ENCODE peak calls at places on chromosomes 12 and 14, in six cellular contexts. C is A549, F is GM12878, T is K562, A is HepG2, J is endothelial cell of umbilical vein. Z is an unnamed sample.

GRCh38 chr14:29802211-29802610 is 125.4 kb downstream of the PRKD1 start:
- DNase-seq in C (no peak), F (no peak), T (no peak), A (no peak), J (no peak), Z (no peak)

GRCh38 chr12:32080435-32080834 is 26.2 kb upstream of the BICD1 start:
- DNase-seq in C (no peak), F (no peak), T (no peak), A (no peak), J (no peak), Z (no peak)

GRCh38 chr14:102280376-102280962 is 24.5 kb downstream of the MOK start:
- DNase-seq in C (peak; percentile 77), F (no peak), T (no peak), A (no peak), J (no peak), Z (peak; percentile 80)

GRCh38 chr12:47912575-47912974 is 7.8 kb upstream of the VDR start:
- DNase-seq in C (no peak), F (no peak), T (no peak), A (no peak), J (no peak), Z (no peak)

GRCh38 chr14:88199882-88200281 is 123.2 kb downstream of the KCNK10 start:
- DNase-seq in C (no peak), F (no peak), T (no peak), A (no peak), J (no peak), Z (no peak)

GRCh38 chr12:99984271-99985128 is at the start of gene ANKS1B:
- DNase-seq in C (peak; percentile 70), F (no peak), T (peak; percentile 73), A (no peak), J (peak; percentile 19), Z (peak; percentile 66)

GRCh38 chr12:16949351-16949750 is 343.4 kb upstream of the LMO3 start:
- DNase-seq in C (no peak), F (no peak), T (no peak), A (no peak), J (no peak), Z (no peak)

GRCh38 chr12:91395628-91396027 is 213.0 kb upstream of the DCN start:
- DNase-seq in C (no peak), F (no peak), T (no peak), A (no peak), J (no peak), Z (no peak)

GRCh38 chr12:87216436-87216835 is 812.8 kb downstream of the C12orf50 start:
- DNase-seq in C (no peak), F (no peak), T (no peak), A (no peak), J (no peak), Z (no peak)

GRCh38 chr12:128077211-128077916 is 189.6 kb upstream of the TMEM132C start:
- DNase-seq in C (no peak), F (no peak), T (no peak), A (no peak), J (no peak), Z (no peak)

GRCh38 chr14:105475916-105476845 is 1.6 kb downstream of the CRIP2 start:
- DNase-seq in C (no peak), F (no peak), T (no peak), A (peak; percentile 57), J (peak; percentile 81), Z (no peak)

GRCh38 chr14:101687756-101688546 is 73.6 kb upstream of the PPP2R5C start:
- DNase-seq in C (no peak), F (no peak), T (no peak), A (no peak), J (no peak), Z (no peak)

GRCh38 chr12:54977155-54977554 is 7.4 kb downstream of the TESPA1 start:
- DNase-seq in C (no peak), F (no peak), T (no peak), A (no peak), J (no peak), Z (no peak)

GRCh38 chr14:94686511-94687160 is 74.4 kb downstream of the SERPINA3 start:
- DNase-seq in C (no peak), F (no peak), T (no peak), A (no peak), J (no peak), Z (no peak)

GRCh38 chr14:75562048-75562447 is 16.4 kb upstream of the FLVCR2 start:
- DNase-seq in C (no peak), F (no peak), T (no peak), A (no peak), J (no peak), Z (no peak)

GRCh38 chr12:42730286-42730685 is 140.7 kb upstream of the PRICKLE1 start:
- DNase-seq in C (no peak), F (no peak), T (no peak), A (no peak), J (no peak), Z (no peak)

GRCh38 chr14:99173086-99173485 is 98.9 kb downstream of the BCL11B start:
- DNase-seq in C (no peak), F (no peak), T (no peak), A (no peak), J (no peak), Z (no peak)

GRCh38 chr12:92363295-92364146 is 217.9 kb upstream of the BTG1 start:
- DNase-seq in C (no peak), F (peak; percentile 96), T (no peak), A (no peak), J (peak; percentile 31), Z (no peak)

DNA sequence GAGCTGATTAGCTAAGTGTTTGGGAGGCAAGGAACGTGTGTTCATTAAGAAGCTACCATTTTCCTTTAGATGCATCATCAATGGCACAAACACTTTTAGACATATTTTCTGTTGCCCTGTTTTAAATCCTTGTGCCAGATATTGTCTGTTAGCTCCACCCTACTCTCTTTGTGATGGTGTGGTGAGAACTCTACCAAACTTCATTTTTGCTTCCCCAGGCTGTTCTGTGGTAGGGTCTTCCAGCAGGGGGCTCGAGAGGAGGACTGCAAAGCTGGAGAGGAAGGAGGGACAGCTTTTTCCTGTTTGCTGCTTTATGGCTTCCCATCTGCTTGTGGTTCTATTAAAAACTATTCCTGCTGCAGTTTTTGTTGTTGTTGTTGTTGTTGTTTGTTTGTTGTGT is 23.8 kb upstream of the STRAP start:
- DNase-seq in C (no peak), F (no peak), T (no peak), A (no peak), J (no peak), Z (peak; percentile 19)
- TF ChIP-seq CTCF in C (peak; percentile 6), F (no peak), T (no peak), A (peak; percentile 51), J (no peak), Z (no peak)

GRCh38 chr12:44873898-44874297 is 2.2 kb downstream of the NELL2 start:
- DNase-seq in C (peak; percentile 33), F (no peak), T (no peak), A (no peak), J (no peak), Z (peak; percentile 9)
- H3K4me3 ChIP-seq in C (no peak overlapping the region), F (no peak overlapping the region), T (no peak overlapping the region), A (no peak overlapping the region), J (no peak overlapping the region), Z (no peak overlapping the region)

DNA sequence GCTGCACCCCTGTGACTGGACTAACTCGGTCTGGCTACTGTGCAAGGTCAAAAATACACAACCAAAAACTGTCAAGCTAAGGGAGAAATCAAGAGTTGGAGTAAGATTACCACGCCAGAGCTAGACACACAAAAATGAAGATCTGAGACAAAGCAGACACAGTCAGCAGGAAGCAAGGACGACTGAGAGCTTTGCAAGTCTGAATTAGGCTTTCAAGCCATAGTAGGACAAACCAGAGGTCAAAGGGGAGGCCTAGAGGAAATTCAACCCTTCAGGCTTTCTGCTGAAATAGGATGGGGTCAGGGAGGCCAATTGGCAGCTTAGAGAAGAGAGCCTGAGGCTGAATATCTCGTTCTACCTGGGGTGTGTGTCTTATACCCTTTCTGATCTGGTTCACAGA is 117.3 kb downstream of the LLPH start:
- DNase-seq in C (no peak), F (no peak), T (no peak), A (no peak), J (no peak), Z (no peak)
- TF ChIP-seq MYC in C (no peak), F (no peak), T (no peak), A (no peak), J (no peak), Z (no peak)

GRCh38 chr14:103998027-103998426 is 55.7 kb upstream of the RD3L start:
- DNase-seq in C (no peak), F (no peak), T (no peak), A (no peak), J (no peak), Z (no peak)

GRCh38 chr14:103999795-104000440 is 57.6 kb upstream of the RD3L start:
- DNase-seq in C (no peak), F (no peak), T (no peak), A (no peak), J (no peak), Z (no peak)

GRCh38 chr14:104003616-104004015 is 61.3 kb upstream of the RD3L start:
- DNase-seq in C (no peak), F (no peak), T (no peak), A (no peak), J (no peak), Z (no peak)

GRCh38 chr14:103997391-103997790 is 55.1 kb upstream of the RD3L start:
- DNase-seq in C (no peak), F (no peak), T (no peak), A (no peak), J (no peak), Z (no peak)

DNA sequence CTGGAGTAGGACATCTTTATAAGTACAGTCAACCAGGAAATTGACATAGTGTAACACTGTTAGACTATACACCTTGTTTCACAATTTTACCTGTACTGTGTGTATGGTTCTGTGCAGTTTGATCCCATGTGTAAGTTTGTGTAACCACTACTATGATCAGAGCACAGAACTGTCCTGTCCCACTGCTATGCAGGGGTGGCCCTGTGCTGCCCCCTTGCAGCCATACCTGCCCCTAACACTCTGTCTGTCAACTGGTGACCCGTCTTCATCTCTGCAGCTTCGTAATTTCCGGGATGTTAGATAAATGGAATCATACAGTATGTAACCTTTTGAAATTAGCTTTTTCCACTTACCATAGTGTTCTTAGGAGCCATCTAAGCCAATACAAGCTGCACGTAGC is 58.7 kb upstream of the RD3L start:
- DNase-seq in C (peak; percentile 14), F (no peak), T (peak; percentile 12), A (peak; percentile 21), J (peak; percentile 6), Z (peak; percentile 32)
- TF ChIP-seq CTCF in C (no peak), F (peak; percentile 24), T (peak; percentile 57), A (peak; percentile 66), J (peak; percentile 23), Z (peak; percentile 45)

GRCh38 chr12:57004651-57005050 is 1.7 kb downstream of the ZBTB39 start:
- DNase-seq in C (no peak), F (no peak), T (no peak), A (no peak), J (no peak), Z (no peak)
- H3K4me3 ChIP-seq in C (no peak overlapping the region), F (no peak overlapping the region), T (no peak overlapping the region), A (no peak overlapping the region), J (no peak overlapping the region), Z (no peak overlapping the region)